ENCODE peak calls at places on chromosomes 4 and X, in four cellular contexts. D, A, Q and Z are unnamed samples.

GRCh38 chrX:22950278-22951266 is 49.2 kb upstream of the DDX53 start:
- DNase-seq in A (no peak), Q (peak; percentile 93), D (peak; percentile 77), Z (no peak)

GRCh38 chr4:125750827-125751466 is 436.2 kb downstream of the FAT4 start:
- DNase-seq in A (no peak), Q (peak; percentile 85), D (peak; percentile 67), Z (no peak)

GRCh38 chr4:105859233-105859632 is 36.0 kb upstream of the NPNT start:
- DNase-seq in D (peak; percentile 42), Q (peak; percentile 59), A (no peak), Z (no peak)

GRCh38 chrX:5595570-5595969 is 633.1 kb downstream of the NLGN4X start:
- DNase-seq in D (no peak), Q (no peak), A (no peak), Z (no peak)

GRCh38 chr4:171157462-171158082 is 655.6 kb upstream of the GALNTL6 start:
- DNase-seq in Q (no peak), D (no peak), A (no peak), Z (no peak)

GRCh38 chr4:168766537-168767316 is 243.3 kb downstream of the CBR4 start:
- DNase-seq in D (peak; percentile 53), A (no peak), Q (peak; percentile 50), Z (no peak)

GRCh38 chrX:11329016-11329415 is 35.8 kb downstream of the AMELX start:
- DNase-seq in D (no peak), Q (no peak), A (no peak), Z (no peak)

GRCh38 chrX:11401966-11402365 is 108.8 kb downstream of the AMELX start:
- DNase-seq in Q (peak; percentile 64), D (no peak), A (no peak), Z (no peak)

GRCh38 chr4:163111588-163111987 is 55.1 kb downstream of the NAF1 start:
- DNase-seq in Q (peak; percentile 46), D (no peak), A (no peak), Z (no peak)

GRCh38 chr4:121155893-121156292 is 8.2 kb downstream of the TNIP3 start:
- DNase-seq in Q (peak; percentile 88), D (peak; percentile 83), A (no peak), Z (no peak)

GRCh38 chrX:136191171-136191570 is 43.8 kb downstream of the FHL1 start:
- DNase-seq in A (no peak), Q (no peak), D (no peak), Z (no peak)

GRCh38 chrX:85928606-85929005 is 118.8 kb downstream of the CHM start:
- DNase-seq in A (no peak), D (no peak), Q (no peak), Z (no peak)

GRCh38 chr4:40916880-40917279 is 167.1 kb downstream of the NSUN7 start:
- DNase-seq in D (no peak), A (no peak), Q (peak; percentile 43), Z (no peak)

GRCh38 chrX:102599084-102599949 is at the start of gene ARMCX5:
- DNase-seq in D (peak; percentile 81), Q (peak; percentile 88), A (peak; percentile 59), Z (peak; percentile 87)

GRCh38 chrX:44036336-44036735 is 63.1 kb upstream of the NDP start:
- DNase-seq in Q (peak; percentile 79), A (no peak), D (peak; percentile 44), Z (no peak)

GRCh38 chr4:1711055-1711905 is 839 bp downstream of the SLBP start:
- DNase-seq in Q (peak; percentile 56), A (peak; percentile 51), D (peak; percentile 43), Z (no peak)

GRCh38 chr4:158316264-158316663 is 106.0 kb downstream of the TMEM144 start:
- DNase-seq in Q (peak; percentile 8), D (no peak), A (no peak), Z (no peak)

GRCh38 chr4:140027135-140027534 is 126.8 kb downstream of the MAML3 start:
- DNase-seq in Q (no peak), A (no peak), D (no peak), Z (no peak)

GRCh38 chr4:100165809-100166208 is 24.5 kb downstream of the DDIT4L start:
- DNase-seq in A (no peak), Q (no peak), D (no peak), Z (no peak)

DNA sequence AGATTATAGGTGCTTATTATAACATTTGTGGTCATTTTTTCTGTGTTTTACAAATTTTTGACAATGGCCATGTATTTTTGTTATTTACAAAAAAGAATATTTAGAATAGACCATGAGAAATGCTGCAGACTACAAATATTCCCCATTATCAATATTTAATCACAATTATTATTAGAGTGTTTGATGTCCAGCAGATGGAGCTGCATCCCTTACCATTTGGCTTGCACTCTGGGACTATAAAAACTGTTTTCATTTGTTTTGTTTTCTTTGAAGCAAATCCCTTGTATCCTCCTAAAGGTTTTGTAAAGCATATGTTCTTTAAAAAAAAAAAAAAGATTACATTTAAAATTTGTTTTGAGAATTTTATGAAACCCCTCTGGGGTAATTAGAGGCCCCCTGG is 85.6 kb upstream of the CXorf66 start:
- DNase-seq in A (no peak), D (no peak), Q (peak; percentile 8), Z (no peak)
- TF ChIP-seq CTCF in A (peak; percentile 40), D (peak; percentile 10), Q (peak; percentile 24), Z (peak; percentile 47)

GRCh38 chrX:130395341-130395740 is 6.4 kb upstream of the RBMX2 start:
- DNase-seq in D (no peak), A (no peak), Q (no peak), Z (peak; percentile 23)

DNA sequence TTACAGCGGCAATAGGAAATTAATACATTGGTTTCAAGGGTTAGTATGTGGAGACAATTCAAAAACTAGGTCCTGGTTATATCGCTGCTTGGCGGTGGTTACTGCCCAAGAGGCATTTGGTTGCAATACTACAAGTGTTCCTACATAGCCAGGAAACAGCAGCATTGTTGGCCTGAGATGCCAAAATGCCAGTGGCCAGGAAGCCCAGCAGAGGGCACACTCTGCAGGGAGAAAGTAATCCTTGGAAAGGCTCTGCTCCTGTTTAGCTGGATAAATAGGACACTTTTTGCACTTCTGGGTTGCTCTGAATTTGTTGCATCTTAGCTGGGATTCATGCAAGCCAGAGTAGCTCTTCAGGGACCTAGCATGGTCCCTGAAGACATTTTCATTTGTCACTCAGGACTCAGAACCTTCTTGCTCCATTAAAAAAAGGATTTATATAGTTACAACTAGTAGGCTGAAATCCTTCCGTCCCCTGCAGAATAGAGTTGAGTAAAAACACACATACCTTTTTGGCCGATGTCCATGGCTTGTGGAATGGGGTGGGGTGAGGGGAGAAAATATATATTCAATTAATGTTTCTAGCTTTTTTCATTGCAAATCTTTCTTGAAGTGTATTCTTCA is 8.1 kb upstream of the GPR119 start:
- DNase-seq in D (peak; percentile 32), A (no peak), Q (peak; percentile 58), Z (peak; percentile 83)
- TF ChIP-seq CTCF in D (peak; percentile 76), A (no peak), Q (peak; percentile 71), Z (peak; percentile 76)

GRCh38 chrX:27917713-27918500 is 63.3 kb downstream of the DCAF8L1 start:
- DNase-seq in Q (no peak), A (no peak), D (no peak), Z (no peak)

GRCh38 chrX:27924718-27925117 is 56.5 kb downstream of the DCAF8L1 start:
- DNase-seq in A (no peak), D (no peak), Q (no peak), Z (no peak)

GRCh38 chrX:27924261-27924660 is 57.0 kb downstream of the DCAF8L1 start:
- DNase-seq in A (no peak), Q (no peak), D (no peak), Z (no peak)

GRCh38 chrX:27915617-27916016 is 65.6 kb downstream of the DCAF8L1 start:
- DNase-seq in D (peak; percentile 1), A (no peak), Q (peak; percentile 32), Z (no peak)

DNA sequence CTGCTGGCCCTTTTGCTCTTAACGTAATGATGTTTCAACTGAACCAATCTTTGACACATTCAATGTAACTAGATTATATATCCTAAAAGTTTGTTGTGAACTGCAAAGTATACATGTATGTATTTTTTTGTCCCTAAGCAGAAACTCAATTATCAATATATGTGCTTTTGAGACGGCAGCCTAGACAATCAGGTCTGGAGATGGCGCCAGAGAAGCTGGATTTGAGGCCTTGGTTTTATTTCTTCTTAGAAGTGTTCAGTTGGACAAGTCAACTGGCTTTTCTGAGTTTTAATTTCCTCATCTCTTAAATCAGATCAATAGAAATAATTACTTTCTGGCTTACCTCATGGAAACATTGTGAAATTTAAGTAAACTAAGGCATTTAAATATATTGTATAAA is 62.5 kb downstream of the DCAF8L1 start:
- DNase-seq in A (no peak), D (no peak), Q (peak; percentile 35), Z (no peak)
- TF ChIP-seq CTCF in A (no peak), D (no peak), Q (peak; percentile 27), Z (peak; percentile 37)

GRCh38 chr4:8155660-8156421 is 2.8 kb downstream of the ABLIM2 start:
- DNase-seq in A (no peak), D (no peak), Q (no peak), Z (no peak)
- TF ChIP-seq CTCF in A (no peak), D (no peak), Q (no peak), Z (no peak)

DNA sequence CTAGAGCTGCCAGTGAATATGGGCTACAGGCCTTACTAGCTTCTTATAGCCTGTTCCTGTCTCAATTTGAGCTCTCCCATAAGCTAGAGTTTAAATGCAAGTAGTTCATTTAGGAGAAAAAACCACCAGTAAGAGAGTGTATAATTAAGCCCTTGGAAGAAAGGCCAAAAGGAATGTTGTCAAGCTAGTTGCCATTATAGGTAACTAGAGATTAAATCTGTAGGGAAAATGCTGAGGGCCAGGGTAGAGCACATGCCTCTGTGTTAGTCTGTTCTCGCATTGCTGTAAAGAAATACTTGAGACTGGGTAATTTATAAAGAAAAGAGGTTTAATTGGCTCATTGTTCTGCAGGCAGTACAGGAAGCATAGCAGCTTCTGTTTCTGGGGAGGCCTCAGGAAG is 410.2 kb downstream of the MID1IP1 start:
- DNase-seq in A (no peak), Q (no peak), D (no peak), Z (no peak)
- TF ChIP-seq CTCF in A (no peak), Q (no peak), D (no peak), Z (no peak)

GRCh38 chr4:25370242-25370641 is 6.8 kb upstream of the ANAPC4 start:
- DNase-seq in A (no peak), Q (no peak), D (no peak), Z (no peak)

GRCh38 chr4:25367877-25368276 is 9.2 kb upstream of the ANAPC4 start:
- DNase-seq in Q (no peak), D (no peak), A (no peak), Z (no peak)

GRCh38 chr4:25368315-25368714 is 8.7 kb upstream of the ANAPC4 start:
- DNase-seq in Q (peak; percentile 36), D (no peak), A (no peak), Z (no peak)

GRCh38 chr4:25361253-25361652 is 15.8 kb upstream of the ANAPC4 start:
- DNase-seq in D (no peak), Q (no peak), A (no peak), Z (no peak)

GRCh38 chr4:25367004-25367621 is 9.9 kb upstream of the ANAPC4 start:
- DNase-seq in Q (peak; percentile 70), A (no peak), D (peak; percentile 29), Z (no peak)
- TF ChIP-seq CTCF in Q (peak; percentile 57), A (peak; percentile 76), D (peak; percentile 48), Z (peak; percentile 70)

DNA sequence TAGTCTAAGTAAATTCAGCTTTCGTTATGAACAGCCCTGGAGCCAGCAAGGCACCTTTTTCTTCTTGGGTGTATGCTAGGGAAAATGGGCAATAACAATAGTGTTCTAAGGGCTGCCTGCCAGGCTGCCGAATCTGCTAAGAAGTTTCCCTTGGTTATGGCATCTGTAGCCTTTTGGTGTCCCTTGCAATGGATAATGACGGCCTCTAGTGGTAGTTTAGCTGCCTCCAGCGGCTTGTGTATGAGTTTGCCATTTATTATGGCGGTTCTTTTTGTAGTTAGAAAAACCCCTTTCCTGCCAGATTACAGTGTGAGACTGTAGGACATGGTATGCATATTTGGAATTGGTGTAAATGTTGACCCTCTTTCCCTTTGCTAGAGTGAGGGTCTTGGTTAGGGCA is 78.9 kb upstream of the SPIN4 start:
- DNase-seq in D (no peak), A (no peak), Q (no peak), Z (no peak)
- TF ChIP-seq CTCF in D (no peak), A (no peak), Q (no peak), Z (no peak)